ENCODE peak calls at places on chromosomes 12 and 14, in seven cellular contexts. B is naive thymus-derived CD8-positive, alpha-beta T cell; W is stimulated activated CD4-positive, alpha-beta T cell treated with anti-CD3 and anti-CD28 coated beads, Interleukin-1b, Interleukin-23, amount 100 ng/mL, for 1 hour; F is posterior cingulate gyrus; K is HCEC 1CT; G is head of caudate nucleus; A is A549. Y is an unnamed sample.
A peak's percentile ranks its signal among the peaks of the same experiment; 100 is the strongest.

GRCh38 chr12:62758216-62758615 is 176.7 kb downstream of the PPM1H start:
- DNase-seq in G (no peak), A (peak; percentile 77), F (no peak), K (peak; percentile 74), W (no peak), B (no peak), Y (peak; percentile 61)

GRCh38 chr12:52812073-52812400 is 1.9 kb downstream of the KRT4 start:
- DNase-seq in W (no peak), A (no peak), G (no peak), K (no peak), B (no peak), F (no peak), Y (no peak)

GRCh38 chr14:100282766-100283419 is 23.4 kb downstream of the SLC25A29 start:
- DNase-seq in A (no peak), K (no peak), F (no peak), B (no peak), G (no peak), W (no peak), Y (no peak)

GRCh38 chr14:68952544-68953535 is 26.3 kb downstream of the ACTN1 start:
- DNase-seq in F (peak; percentile 46), G (no peak), W (no peak), A (no peak), K (peak; percentile 65), B (no peak), Y (peak; percentile 90)

GRCh38 chr12:65953621-65954020 is 129.3 kb downstream of the HMGA2 start:
- DNase-seq in F (no peak), A (no peak), W (no peak), G (no peak), B (no peak), K (peak; percentile 84), Y (peak; percentile 49)

GRCh38 chr12:110249105-110249504 is 31.9 kb upstream of the ATP2A2 start:
- DNase-seq in K (peak; percentile 30), F (peak; percentile 43), B (no peak), W (no peak), A (no peak), G (no peak), Y (peak; percentile 76)

GRCh38 chr12:120820885-120821510 is 83.2 kb downstream of the SPPL3 start:
- DNase-seq in G (no peak), B (no peak), F (peak; percentile 82), A (no peak), K (no peak), W (no peak), Y (no peak)

GRCh38 chr12:72995616-72996015 is 723.4 kb downstream of the TRHDE start:
- DNase-seq in W (no peak), G (no peak), F (no peak), B (no peak), K (no peak), A (no peak), Y (no peak)

GRCh38 chr14:53947452-53948180 is 9.0 kb downstream of the BMP4 start:
- DNase-seq in K (no peak), A (no peak), B (no peak), W (no peak), G (no peak), F (no peak), Y (peak; percentile 54)

GRCh38 chr12:100908501-100908900 is 113.9 kb downstream of the ANO4 start:
- DNase-seq in G (no peak), F (no peak), K (peak; percentile 96), W (no peak), B (no peak), A (no peak), Y (peak; percentile 90)

GRCh38 chr12:25236190-25236589 is 14.5 kb downstream of the KRAS start:
- DNase-seq in K (peak; percentile 38), B (no peak), F (no peak), W (no peak), G (no peak), A (no peak), Y (peak; percentile 39)

GRCh38 chr14:34781242-34781641 is 66.8 kb upstream of the CFL2 start:
- DNase-seq in B (no peak), W (no peak), G (no peak), K (peak; percentile 98), F (no peak), A (no peak), Y (peak; percentile 97)

GRCh38 chr12:2287589-2287988 is 234.8 kb downstream of the CACNA1C start:
- DNase-seq in B (no peak), F (no peak), G (no peak), A (no peak), K (no peak), W (no peak), Y (no peak)

GRCh38 chr12:111334393-111334915 is 34.4 kb downstream of the PHETA1 start:
- DNase-seq in K (no peak), B (no peak), F (peak; percentile 72), G (no peak), W (no peak), A (no peak), Y (no peak)

GRCh38 chr14:52044791-52045522 is 23.9 kb downstream of the NID2 start:
- DNase-seq in G (no peak), B (no peak), W (no peak), A (peak; percentile 20), K (peak; percentile 96), F (no peak), Y (peak; percentile 90)

Y was measured in mesenchymal stem cell.